ENCODE peak calls at places on chromosomes 11 and 22, in six cellular contexts. H is astrocyte of the spinal cord, K is GM12865, I is MM.1S, P is uterus, O is HL-60. N is an unnamed sample.

GRCh38 chr11:46889689-46890475 is 28.5 kb downstream of the LRP4 start:
- DNase-seq in H (peak), O (peak), P (peak), I (peak), K (peak), N (peak)

GRCh38 chr11:71327156-71328085 is 75.0 kb upstream of the SHANK2 start:
- DNase-seq in H (no peak), I (no peak), K (no peak), O (no peak), P (no peak), N (no peak)

GRCh38 chr11:78080084-78080817 is 589 bp upstream of the NDUFC2 start:
- DNase-seq in H (no peak), O (no peak), I (peak), P (no peak), K (no peak), N (no peak)

GRCh38 chr11:128365044-128365443 is 222.3 kb downstream of the ETS1 start:
- DNase-seq in K (peak), I (peak), P (no peak), O (no peak), H (peak), N (peak)

GRCh38 chr11:32187106-32187505 is 96.2 kb downstream of the RCN1 start:
- DNase-seq in H (no peak), O (no peak), I (no peak), K (no peak), P (no peak), N (no peak)

GRCh38 chr22:36280379-36280778 is 27.4 kb downstream of the APOL1 start:
- DNase-seq in H (no peak), P (peak), K (no peak), O (no peak), I (no peak), N (no peak)

GRCh38 chr22:28978158-28978557 is 83.5 kb downstream of the C22orf31 start:
- DNase-seq in O (no peak), H (peak), I (peak), K (no peak), P (peak), N (no peak)

GRCh38 chr22:18012528-18012927 is 11.8 kb downstream of the MICAL3 start:
- DNase-seq in H (no peak), O (no peak), P (no peak), I (no peak), K (no peak), N (no peak)

GRCh38 chr11:45511566-45511965 is 153.9 kb downstream of the CHST1 start:
- DNase-seq in H (no peak), K (no peak), P (no peak), I (no peak), O (no peak), N (no peak)

GRCh38 chr11:90294526-90294925 is 71.7 kb upstream of the CHORDC1 start:
- DNase-seq in O (no peak), I (no peak), K (no peak), H (no peak), P (no peak), N (no peak)

GRCh38 chr22:22387386-22387736 is 121.2 kb downstream of the ZNF280B start:
- DNase-seq in K (no peak), I (no peak), O (no peak), P (no peak), H (no peak), N (no peak)

GRCh38 chr22:41687901-41688364 is 734 bp downstream of the SNU13 start:
- DNase-seq in I (peak), K (peak), P (no peak), O (peak), H (peak), N (no peak)

GRCh38 chr11:133930767-133931448 is 25.9 kb downstream of the IGSF9B start:
- DNase-seq in O (no peak), H (no peak), K (no peak), I (no peak), P (no peak), N (no peak)

GRCh38 chr11:130315354-130315970 is 745 bp upstream of the ZBTB44 start:
- DNase-seq in H (no peak), P (peak), I (peak), O (peak), K (peak), N (no peak)

GRCh38 chr11:131033151-131033651 is 116.9 kb upstream of the SNX19 start:
- DNase-seq in H (peak), K (no peak), P (no peak), I (no peak), O (no peak), N (peak)

GRCh38 chr11:97717922-97718321 is 1302.8 kb upstream of the CNTN5 start:
- DNase-seq in H (no peak), O (no peak), K (no peak), I (no peak), P (no peak), N (no peak)

GRCh38 chr11:2778630-2779498 is 79.1 kb upstream of the KCNQ1OT1 start:
- DNase-seq in O (no peak), K (peak), I (peak), P (peak), H (peak), N (no peak)

GRCh38 chr22:17492247-17492646 is 71.1 kb upstream of the SLC25A18 start:
- DNase-seq in P (no peak), I (no peak), K (no peak), O (no peak), H (no peak), N (no peak)

GRCh38 chr11:132101861-132102260 is 731.4 kb downstream of the NTM start:
- DNase-seq in P (no peak), H (peak), K (no peak), O (no peak), I (no peak), N (peak)

GRCh38 chr11:71432761-71433647 is 15.2 kb downstream of the DHCR7 start:
- DNase-seq in P (no peak), O (peak), I (no peak), K (no peak), H (no peak), N (no peak)

GRCh38 chr11:31779268-31779879 is 31.7 kb downstream of the PAX6 start:
- DNase-seq in H (peak), O (no peak), P (no peak), I (no peak), K (no peak), N (peak)

GRCh38 chr11:27696112-27696511 is 4.1 kb downstream of the BDNF start:
- DNase-seq in K (no peak), P (no peak), O (no peak), I (no peak), H (no peak), N (no peak)

GRCh38 chr11:73647459-73648100 is 1.2 kb downstream of the PLEKHB1 start:
- DNase-seq in I (peak), P (peak), H (peak), K (peak), O (peak), N (peak)
- H3K4me3 ChIP-seq in I (peak), P (no peak), H (peak), K (peak), O (peak), N (peak)

DNA sequence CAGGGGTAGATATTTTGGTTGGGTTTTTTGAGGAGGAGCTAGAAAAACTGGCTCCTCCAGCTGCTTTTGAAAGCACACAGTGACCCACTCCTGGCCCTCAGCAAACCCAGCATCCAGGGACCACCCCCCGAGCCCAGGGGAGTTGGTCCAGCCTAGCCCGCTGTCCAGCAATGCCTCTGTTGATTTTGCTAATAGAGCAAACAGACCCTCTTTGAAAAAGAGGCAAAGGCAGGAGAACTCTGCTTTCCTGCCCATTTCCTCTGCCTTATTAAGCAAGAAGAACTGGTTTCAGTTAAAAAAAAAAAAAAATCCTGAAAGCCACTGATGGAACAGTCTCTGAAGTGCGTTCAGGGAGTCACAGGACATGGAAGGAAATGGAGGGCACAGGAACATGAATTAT is 25.3 kb downstream of the ABTB2 start:
- DNase-seq in K (no peak), H (no peak), P (no peak), I (no peak), O (no peak), N (no peak)
- H3K4me3 ChIP-seq in K (no peak), H (no peak), P (no peak), I (no peak), O (no peak), N (no peak)

GRCh38 chr11:59667812-59668187 is 1.0 kb downstream of the PATL1 start:
- DNase-seq in K (no peak), I (no peak), O (no peak), P (no peak), H (no peak), N (no peak)

GRCh38 chr11:59668950-59669610 is at the start of gene PATL1:
- DNase-seq in O (peak), P (peak), K (peak), I (peak), H (peak), N (peak)

GRCh38 chr11:59668188-59668949 is 468 bp downstream of the PATL1 start:
- DNase-seq in I (peak), H (peak), K (peak), O (peak), P (peak), N (no peak)

GRCh38 chr11:59669611-59670009 is 773 bp upstream of the PATL1 start:
- DNase-seq in O (no peak), I (no peak), P (peak), K (no peak), H (no peak), N (peak)

DNA sequence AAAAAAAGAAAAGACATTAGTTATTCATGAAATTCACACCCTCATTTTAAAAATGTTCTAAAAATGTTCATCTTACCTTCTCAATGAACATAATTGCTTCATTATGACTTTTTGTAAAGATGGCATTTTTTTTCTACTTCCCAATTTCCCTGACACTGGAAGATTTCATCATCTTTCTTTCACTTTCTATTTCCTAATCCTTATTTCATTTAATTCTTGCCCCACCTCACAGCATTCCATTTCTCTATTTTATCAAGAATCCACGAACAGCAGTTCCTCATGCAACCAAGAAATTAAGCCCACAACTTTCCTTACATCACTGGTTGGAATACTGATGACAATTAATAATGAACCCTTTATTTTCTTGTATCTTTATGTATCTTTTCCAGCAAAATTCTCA is 1.9 kb downstream of the PATL1 start:
- DNase-seq in H (peak), P (no peak), I (no peak), O (no peak), K (no peak), N (no peak)
- H3K4me3 ChIP-seq in H (no peak), P (no peak), I (no peak), O (no peak), K (no peak), N (no peak)

DNA sequence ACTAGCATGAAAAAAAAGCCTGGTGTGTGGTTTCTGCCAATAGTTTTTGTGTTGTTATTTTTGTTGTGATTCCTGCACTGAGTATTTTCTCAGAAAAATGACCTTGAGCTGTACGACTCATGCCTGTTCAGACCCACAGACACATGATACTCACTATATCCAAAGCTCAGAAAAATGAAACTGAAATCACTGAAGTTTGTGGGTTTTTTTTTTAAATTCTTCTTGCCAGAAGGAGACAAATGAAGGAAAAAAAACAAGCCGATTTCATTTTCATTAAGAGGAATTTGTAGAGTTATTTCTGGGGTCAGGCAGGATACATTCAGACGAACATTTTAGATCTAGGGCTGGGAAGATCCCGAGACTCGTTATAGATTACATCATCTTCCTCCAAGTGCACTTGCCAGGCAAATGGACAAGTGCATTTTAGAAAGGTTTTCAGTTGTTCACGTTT is 60.4 kb downstream of the BMAL1 start:
- DNase-seq in P (no peak), I (peak), K (peak), O (no peak), H (peak), N (no peak)
- H3K4me3 ChIP-seq in P (no peak), I (peak), K (peak), O (no peak), H (peak), N (peak)

GRCh38 chr11:6229911-6230310 is 4.5 kb downstream of the FHIP1B start:
- DNase-seq in O (peak), H (no peak), K (peak), I (no peak), P (no peak), N (no peak)

GRCh38 chr11:6237271-6237670 is 1.6 kb upstream of the CNGA4 start:
- DNase-seq in K (no peak), I (no peak), P (no peak), O (no peak), H (no peak), N (no peak)

GRCh38 chr11:6234314-6235031 is at the start of gene FHIP1B:
- DNase-seq in I (peak), O (peak), K (peak), H (peak), P (peak), N (peak)

GRCh38 chr11:6233984-6234313 is 487 bp downstream of the FHIP1B start:
- DNase-seq in O (no peak), K (no peak), H (no peak), P (no peak), I (peak), N (no peak)

DNA sequence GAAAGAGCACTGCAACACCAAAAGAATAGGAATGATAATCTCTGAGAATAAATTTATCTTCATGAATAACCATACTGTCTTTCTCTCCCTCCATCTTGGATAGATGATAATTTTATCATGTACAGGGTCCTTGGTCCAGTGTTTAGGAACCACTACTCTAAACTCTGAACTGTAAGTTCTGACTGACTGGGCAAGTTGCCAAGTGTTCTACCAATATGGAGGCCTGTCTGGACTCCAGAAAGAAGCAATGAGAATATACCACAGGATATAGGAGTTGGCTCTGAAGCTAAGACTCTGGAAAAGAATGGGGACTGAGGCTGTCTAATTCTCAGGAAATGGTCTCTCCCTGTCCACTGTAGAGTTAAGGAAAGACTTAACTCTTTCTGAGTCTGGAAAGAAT is 1.5 kb downstream of the FHIP1B start:
- DNase-seq in P (no peak), O (no peak), H (no peak), K (no peak), I (no peak), N (no peak)
- H3K4me3 ChIP-seq in P (no peak), O (peak), H (no peak), K (no peak), I (no peak), N (no peak)